ENCODE peak calls at places on chromosomes 4 and X, in ten cellular contexts. G, V, Z, O, I, N, C, B, Y and J are unnamed samples. For H3K9me3 and H3K4me1, the result is how much of the 10 kb centered on the place peaks cover.

GRCh38 chr4:42490015-42490414 is 92.7 kb downstream of the SHISA3 start:
- DNase-seq in G (no peak), Y (no peak), O (no peak), C (no peak), Z (no peak), B (no peak), I (no peak), N (no peak), V (no peak), J (no peak)

GRCh38 chr4:186621959-186622553 is 66.7 kb upstream of the MTNR1A start:
- DNase-seq in I (peak), C (no peak), V (peak), Y (no peak), B (no peak), N (no peak), Z (peak), G (no peak), O (no peak), J (no peak)

GRCh38 chrX:15877380-15877779 is 22.8 kb upstream of the AP1S2 start:
- DNase-seq in O (no peak), B (no peak), Z (peak), I (peak), V (peak), N (no peak), G (peak), C (no peak), Y (no peak), J (peak)

GRCh38 chrX:68498508-68499379 is at the start of gene YIPF6:
- DNase-seq in C (peak), Z (peak), I (peak), Y (peak), B (peak), N (no peak), V (peak), O (peak), G (peak), J (peak)

GRCh38 chrX:107449490-107450175 is at the start of gene FRMPD3:
- DNase-seq in O (no peak), Y (no peak), C (no peak), Z (no peak), I (no peak), N (no peak), V (no peak), B (no peak), G (no peak), J (no peak)

GRCh38 chr4:102388636-102389035 is 43.4 kb upstream of the SLC39A8 start:
- DNase-seq in Z (no peak), Y (no peak), C (no peak), B (no peak), V (no peak), N (no peak), G (no peak), I (no peak), O (no peak), J (no peak)

GRCh38 chrX:1433646-1434357 is 18.9 kb downstream of the ASMTL start:
- DNase-seq in Y (no peak), B (peak), O (no peak), I (no peak), Z (no peak), G (no peak), N (no peak), C (no peak), V (no peak), J (no peak)

GRCh38 chrX:2710041-2710471 is 19.0 kb downstream of the CD99 start:
- DNase-seq in Y (peak), C (peak), O (peak), B (peak), Z (peak), V (peak), G (no peak), N (no peak), I (peak), J (no peak)

GRCh38 chr4:186105721-186106335 is 1.3 kb downstream of the FAM149A start:
- DNase-seq in I (peak), N (no peak), O (no peak), Z (peak), V (no peak), C (no peak), Y (peak), G (no peak), B (no peak), J (no peak)

GRCh38 chr4:35982318-35982717 is 262.0 kb downstream of the ARAP2 start:
- DNase-seq in O (no peak), V (no peak), C (no peak), G (no peak), B (no peak), N (no peak), Z (no peak), I (no peak), Y (no peak), J (no peak)

GRCh38 chrX:1435241-1435900 is 17.3 kb downstream of the ASMTL start:
- DNase-seq in C (no peak), V (no peak), B (peak), Z (no peak), Y (no peak), G (no peak), N (no peak), O (peak), I (no peak), J (no peak)

GRCh38 chr4:87949961-87950360 is 25.6 kb upstream of the SPP1 start:
- DNase-seq in B (no peak), V (peak), I (peak), C (peak), G (no peak), Y (no peak), Z (peak), O (no peak), N (no peak), J (no peak)

GRCh38 chrX:103215768-103216085 is 819 bp downstream of the BEX4 start:
- DNase-seq in Z (peak), N (no peak), I (peak), O (no peak), C (no peak), Y (no peak), V (no peak), G (no peak), B (no peak), J (no peak)

GRCh38 chr4:175671491-175671934 is 140.6 kb downstream of the GPM6A start:
- DNase-seq in Z (no peak), Y (no peak), B (no peak), G (no peak), N (no peak), I (no peak), C (peak), V (no peak), O (no peak), J (no peak)

GRCh38 chr4:85426366-85426765 is 48.6 kb upstream of the ARHGAP24 start:
- DNase-seq in N (no peak), I (no peak), G (peak), O (no peak), B (no peak), Z (no peak), C (no peak), V (no peak), Y (no peak), J (no peak)

GRCh38 chrX:10582215-10582733 is 38.1 kb downstream of the MID1 start:
- DNase-seq in G (no peak), Z (peak), V (peak), N (no peak), C (peak), B (no peak), Y (peak), I (peak), O (no peak), J (no peak)

GRCh38 chr4:173522160-173522873 is 7.7 kb downstream of the HAND2 start:
- DNase-seq in Y (peak), O (peak), B (peak), V (peak), N (no peak), I (peak), Z (peak), C (no peak), G (peak), J (peak)

GRCh38 chr4:30770049-30770549 is 49.9 kb downstream of the PCDH7 start:
- DNase-seq in O (no peak), N (no peak), Z (peak), C (no peak), G (no peak), Y (no peak), I (peak), V (peak), B (no peak), J (no peak)

GRCh38 chrX:91435465-91435864 is 826 bp downstream of the PABPC5 start:
- DNase-seq in I (no peak), O (no peak), C (no peak), V (no peak), B (no peak), Z (peak), G (no peak), Y (no peak), N (no peak), J (no peak)

GRCh38 chrX:100673397-100673953 is 29.5 kb downstream of the SRPX2 start:
- DNase-seq in V (peak), B (no peak), C (no peak), Z (peak), N (no peak), Y (peak), I (peak), O (no peak), G (no peak), J (no peak)

GRCh38 chr4:157739237-157739636 is 433.6 kb downstream of the GASK1B start:
- DNase-seq in I (peak), B (no peak), N (no peak), Y (no peak), Z (no peak), G (no peak), V (no peak), C (no peak), O (no peak), J (no peak)

GRCh38 chr4:33407496-33407895 is 2687.3 kb downstream of the PCDH7 start:
- DNase-seq in V (no peak), Z (no peak), O (no peak), Y (no peak), N (no peak), B (no peak), I (no peak), G (no peak), C (no peak), J (no peak)

GRCh38 chr4:28490669-28491068 is 1630.0 kb downstream of the STIM2 start:
- DNase-seq in B (no peak), Z (no peak), N (no peak), O (no peak), Y (no peak), V (peak), G (no peak), I (no peak), C (no peak), J (no peak)

GRCh38 chr4:147924604-147925412 is 192.9 kb downstream of the ARHGAP10 start:
- DNase-seq in Y (peak), O (no peak), V (peak), G (no peak), I (peak), C (peak), B (no peak), Z (peak), N (no peak), J (no peak)

GRCh38 chrX:93673056-93673868 is at the start of gene NAP1L3:
- DNase-seq in C (peak), Z (peak), V (peak), I (peak), Y (no peak), O (peak), N (no peak), B (peak), G (peak), J (no peak)

GRCh38 chr4:24921491-24921890 is 8.6 kb upstream of the CCDC149 start:
- DNase-seq in V (no peak), B (no peak), N (no peak), G (no peak), C (no peak), O (no peak), Y (no peak), I (no peak), Z (no peak), J (no peak)

GRCh38 chr4:63524764-63525163 is 884.5 kb downstream of the TECRL start:
- DNase-seq in N (no peak), Y (no peak), O (no peak), I (no peak), V (no peak), G (no peak), B (no peak), C (no peak), Z (no peak), J (no peak)

GRCh38 chr4:63528592-63528991 is 880.7 kb downstream of the TECRL start:
- DNase-seq in N (no peak), V (no peak), C (no peak), Z (no peak), B (no peak), I (no peak), Y (no peak), O (no peak), G (no peak), J (no peak)

GRCh38 chr4:63529581-63529980 is 879.7 kb downstream of the TECRL start:
- DNase-seq in Z (no peak), N (no peak), Y (no peak), O (no peak), B (no peak), I (no peak), C (no peak), G (no peak), V (no peak), J (no peak)

GRCh38 chr4:63526251-63526650 is 883.0 kb downstream of the TECRL start:
- DNase-seq in O (no peak), I (no peak), B (no peak), Z (no peak), N (no peak), V (no peak), C (no peak), G (no peak), Y (no peak), J (no peak)
- H3K9me3 ChIP-seq in O (under half), I (under half), B (under half), Z (under half), N (under half), V (under half), C (under half), G (under half), Y (under half), J (under half)

GRCh38 chrX:47193475-47194241 is at the start of gene UBA1:
- DNase-seq in C (peak), I (peak), O (peak), B (peak), V (peak), G (peak), N (peak), Y (peak), Z (peak), J (peak)

GRCh38 chrX:47198026-47198686 is 4.5 kb downstream of the UBA1 start:
- DNase-seq in I (peak), G (no peak), O (no peak), Y (no peak), V (peak), B (no peak), C (no peak), N (no peak), Z (no peak), J (peak)

GRCh38 chrX:47197526-47197925 is 3.9 kb downstream of the UBA1 start:
- DNase-seq in Y (no peak), I (no peak), Z (no peak), O (no peak), C (no peak), N (no peak), G (no peak), B (no peak), V (no peak), J (no peak)

GRCh38 chrX:47194388-47194787 is 759 bp downstream of the UBA1 start:
- DNase-seq in N (no peak), Y (no peak), C (no peak), I (no peak), B (no peak), G (no peak), Z (no peak), V (no peak), O (no peak), J (peak)

GRCh38 chrX:47196098-47196497 is 2.5 kb downstream of the UBA1 start:
- DNase-seq in I (no peak), B (no peak), C (no peak), G (no peak), V (no peak), O (no peak), Z (no peak), N (no peak), Y (no peak), J (no peak)
- H3K4me3 ChIP-seq in I (peak), B (peak), C (no peak), G (no peak), V (no peak), O (peak), Z (no peak), N (no peak), Y (no peak), J (peak)

GRCh38 chr4:86927843-86928395 is 6.9 kb upstream of the AFF1 start:
- DNase-seq in G (no peak), V (peak), I (peak), B (peak), O (peak), C (peak), Y (no peak), Z (peak), N (no peak), J (peak)

GRCh38 chr4:86926428-86927086 is 8.3 kb upstream of the AFF1 start:
- DNase-seq in C (peak), V (peak), N (no peak), B (no peak), I (no peak), Z (no peak), G (no peak), Y (no peak), O (no peak), J (no peak)

GRCh38 chr4:86921608-86922252 is 13.1 kb upstream of the AFF1 start:
- DNase-seq in Y (no peak), I (peak), V (no peak), C (no peak), Z (peak), O (no peak), N (no peak), G (no peak), B (no peak), J (no peak)

GRCh38 chr4:86928400-86929255 is 6.2 kb upstream of the AFF1 start:
- DNase-seq in N (no peak), Z (no peak), Y (no peak), C (no peak), V (no peak), O (no peak), I (no peak), G (no peak), B (no peak), J (no peak)

DNA sequence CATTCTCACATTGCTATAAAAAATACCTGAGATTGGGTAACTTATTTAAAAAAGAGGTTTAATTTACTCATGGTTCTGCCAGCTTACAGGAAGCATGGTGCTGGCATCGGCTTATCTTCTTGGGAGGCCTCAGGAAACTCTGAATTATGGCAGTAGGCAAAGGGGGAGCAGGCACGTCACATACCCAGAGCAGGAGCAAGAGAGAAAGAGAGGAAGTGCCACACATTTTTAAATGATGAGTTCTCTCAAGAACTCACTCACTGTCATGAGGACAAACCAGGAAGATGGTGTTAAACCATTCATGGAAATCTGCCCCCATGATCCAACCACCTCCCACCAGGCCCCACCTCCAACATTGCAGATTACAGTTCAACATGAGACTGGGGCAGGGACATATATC is 10.0 kb upstream of the AFF1 start:
- DNase-seq in N (no peak), G (no peak), I (peak), Y (no peak), B (peak), Z (peak), C (peak), O (no peak), V (peak), J (no peak)
- H3K4me1 ChIP-seq in N (under half), G (under half), I (under half), Y (under half), B (under half), Z (under half), C (half or more), O (under half), V (under half), J (under half)

GRCh38 chrX:70088791-70089190 is 26.5 kb downstream of the OTUD6A start:
- DNase-seq in B (no peak), G (no peak), N (no peak), O (no peak), I (no peak), Y (no peak), C (no peak), V (no peak), Z (no peak), J (no peak)
- H3K9me3 ChIP-seq in B (under half), G (under half), N (under half), O (under half), I (under half), Y (under half), C (under half), V (under half), Z (under half), J (under half)

GRCh38 chr4:98625920-98626319 is 32.5 kb downstream of the TSPAN5 start:
- DNase-seq in N (no peak), O (no peak), G (no peak), I (no peak), Z (no peak), Y (no peak), C (no peak), B (no peak), V (no peak), J (no peak)

GRCh38 chr4:98624642-98625041 is 33.8 kb downstream of the TSPAN5 start:
- DNase-seq in Y (no peak), I (no peak), C (no peak), N (no peak), V (no peak), B (no peak), G (no peak), Z (no peak), O (no peak), J (no peak)

GRCh38 chr4:98624144-98624543 is 34.3 kb downstream of the TSPAN5 start:
- DNase-seq in N (no peak), C (no peak), I (no peak), Y (no peak), B (no peak), O (no peak), Z (no peak), V (no peak), G (no peak), J (no peak)

GRCh38 chr4:98626350-98626749 is 32.1 kb downstream of the TSPAN5 start:
- DNase-seq in V (peak), B (no peak), O (no peak), I (peak), C (peak), N (no peak), Z (peak), Y (no peak), G (peak), J (no peak)

GRCh38 chr4:98625399-98625798 is 33.0 kb downstream of the TSPAN5 start:
- DNase-seq in V (no peak), C (no peak), O (no peak), G (no peak), B (no peak), Y (no peak), N (no peak), Z (no peak), I (no peak), J (no peak)
- H3K4me3 ChIP-seq in V (no peak), C (no peak), O (no peak), G (no peak), B (no peak), Y (no peak), N (no peak), Z (no peak), I (no peak), J (no peak)

GRCh38 chr4:41172772-41173171 is 41.6 kb downstream of the APBB2 start:
- DNase-seq in G (no peak), Y (no peak), B (no peak), O (no peak), I (no peak), V (no peak), N (no peak), C (no peak), Z (no peak), J (no peak)
- H3K4me1 ChIP-seq in G (under half), Y (under half), B (under half), O (under half), I (under half), V (under half), N (under half), C (under half), Z (under half), J (under half)

DNA sequence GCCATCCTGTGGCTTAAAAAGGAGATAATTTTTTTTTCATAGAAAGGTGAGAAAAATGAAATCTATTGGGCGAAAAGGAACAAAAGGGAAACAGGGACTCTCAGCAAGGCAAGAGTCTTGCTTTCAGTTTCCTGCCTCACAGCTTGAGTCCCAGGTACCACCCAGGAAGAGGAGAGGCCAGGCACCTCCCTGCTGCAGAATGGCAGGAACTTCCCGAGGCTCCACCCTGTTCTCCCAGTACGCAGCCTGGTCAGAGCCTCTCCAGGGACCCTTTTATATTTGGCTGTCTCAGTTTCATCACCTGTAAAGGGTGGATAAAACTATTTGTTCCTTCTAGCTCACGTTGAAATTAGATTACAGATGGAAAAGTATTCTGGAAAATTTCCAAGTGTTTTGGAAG is 33.8 kb downstream of the UCHL1 start:
- DNase-seq in G (peak), V (no peak), B (no peak), C (no peak), O (no peak), I (no peak), Z (no peak), Y (no peak), N (no peak), J (no peak)
- H3K9me3 ChIP-seq in G (under half), V (under half), B (under half), C (under half), O (under half), I (under half), Z (under half), Y (under half), N (under half), J (under half)